ENCODE peak calls at places on chromosomes 6 and 20, in six cellular contexts. O is GM12891, I is adrenal gland, D is A549, J is body of pancreas, X is H54. A is an unnamed sample.
A peak's percentile ranks its signal among the peaks of the same experiment; 100 is the strongest.

GRCh38 chr6:148406579-148407371 is 64.1 kb downstream of the SASH1 start:
- DNase-seq in D (no peak), I (no peak), X (no peak), O (no peak), J (no peak), A (no peak)

GRCh38 chr6:70390067-70390466 is 23.2 kb upstream of the FAM135A start:
- DNase-seq in J (no peak), O (no peak), I (no peak), X (no peak), D (no peak), A (no peak)

GRCh38 chr6:168413856-168414255 is 27.1 kb upstream of the SMOC2 start:
- DNase-seq in O (no peak), D (no peak), X (no peak), I (no peak), J (no peak), A (no peak)

GRCh38 chr6:33840064-33840926 is 36.5 kb upstream of the MLN start:
- DNase-seq in I (peak; percentile 72), X (peak; percentile 96), O (peak; percentile 71), J (peak; percentile 66), D (peak; percentile 88), A (peak; percentile 85)

GRCh38 chr6:112044856-112045255 is 9.0 kb upstream of the CCN6 start:
- DNase-seq in D (no peak), O (no peak), I (peak; percentile 54), X (no peak), J (peak; percentile 33), A (no peak)

GRCh38 chr6:156852147-156852857 is 75.1 kb downstream of the ARID1B start:
- DNase-seq in J (no peak), D (no peak), X (no peak), I (no peak), O (no peak), A (no peak)

GRCh38 chr6:143111443-143111842 is 50.8 kb downstream of the AIG1 start:
- DNase-seq in J (no peak), D (no peak), O (no peak), I (no peak), X (no peak), A (no peak)

GRCh38 chr6:167124753-167125152 is 1.9 kb downstream of the CCR6 start:
- DNase-seq in D (no peak), X (no peak), I (no peak), J (no peak), O (no peak), A (no peak)

GRCh38 chr20:45792513-45793118 is 862 bp downstream of the DNTTIP1 start:
- DNase-seq in X (no peak), I (no peak), J (no peak), D (no peak), O (no peak), A (peak; percentile 42)

GRCh38 chr20:44069203-44069931 is 117.6 kb downstream of the JPH2 start:
- DNase-seq in J (no peak), X (no peak), O (peak; percentile 50), D (no peak), I (no peak), A (no peak)

GRCh38 chr6:42405025-42405424 is 46.7 kb downstream of the TRERF1 start:
- DNase-seq in X (peak; percentile 21), D (no peak), I (no peak), J (no peak), O (no peak), A (peak; percentile 14)

GRCh38 chr20:14481863-14482262 is 144.5 kb upstream of the FLRT3 start:
- DNase-seq in J (no peak), O (no peak), D (no peak), I (no peak), X (no peak), A (no peak)

DNA sequence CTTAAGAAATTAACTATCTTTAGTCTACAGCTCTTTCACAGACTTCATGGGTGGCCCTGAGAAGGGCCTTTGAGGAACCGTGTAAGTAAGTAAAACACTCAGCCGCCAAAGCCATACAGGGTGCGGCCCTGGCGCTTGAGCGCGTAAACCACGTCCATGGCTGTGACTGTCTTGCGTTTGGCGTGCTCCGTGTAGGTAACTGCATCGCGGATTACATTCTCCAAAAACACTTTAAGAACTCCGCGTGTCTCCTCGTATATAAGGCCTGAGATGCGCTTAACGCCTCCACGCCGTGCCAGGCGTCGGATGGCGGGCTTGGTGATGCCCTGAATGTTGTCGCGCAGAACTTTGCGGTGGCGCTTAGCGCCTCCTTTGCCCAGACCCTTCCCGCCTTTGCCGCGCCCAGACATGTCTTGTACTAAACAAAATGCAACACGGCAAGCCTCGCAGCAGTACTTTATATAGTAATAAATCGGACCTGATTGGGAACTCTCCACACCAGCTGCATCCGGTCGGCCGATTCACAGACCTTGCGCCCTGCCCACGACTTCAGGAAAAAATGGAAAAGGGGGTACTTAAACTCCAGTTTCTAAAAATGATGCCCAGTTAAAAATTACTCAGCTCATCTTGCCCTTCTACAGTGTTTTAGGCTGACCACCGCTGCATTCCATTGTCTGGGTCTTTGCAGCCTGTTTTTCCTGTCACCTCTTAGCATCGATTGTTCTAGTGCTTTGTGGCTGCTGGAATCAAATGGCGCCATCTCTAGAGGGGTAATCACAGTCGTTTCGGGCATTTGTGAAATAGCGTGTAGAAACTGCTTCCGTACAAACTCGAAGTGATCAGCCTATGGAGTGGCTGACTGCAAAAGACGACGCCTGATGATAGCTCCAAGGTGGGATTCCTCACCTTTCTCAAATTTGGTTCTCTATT is 38.8 kb downstream of the OR2B2 start:
- DNase-seq in J (peak; percentile 59), I (peak; percentile 51), D (no peak), X (no peak), O (no peak), A (peak; percentile 95)
- TF ChIP-seq POLR2A in J (no peak), I (peak; percentile 59), D (peak; percentile 65), X (peak; percentile 56), O (peak; percentile 92), A (peak; percentile 100)

GRCh38 chr20:62957136-62958117 is 4.9 kb downstream of the SLC17A9 start:
- DNase-seq in O (no peak), D (no peak), I (no peak), J (no peak), X (no peak), A (no peak)

GRCh38 chr20:62953839-62954703 is 1.6 kb downstream of the SLC17A9 start:
- DNase-seq in I (peak; percentile 78), D (no peak), O (peak; percentile 95), J (peak; percentile 69), X (no peak), A (peak; percentile 73)

GRCh38 chr20:62953167-62953838 is 794 bp downstream of the SLC17A9 start:
- DNase-seq in I (no peak), D (no peak), X (no peak), O (no peak), J (no peak), A (no peak)

GRCh38 chr20:62956387-62957135 is 4.1 kb downstream of the SLC17A9 start:
- DNase-seq in J (no peak), I (no peak), D (no peak), X (no peak), O (no peak), A (no peak)

DNA sequence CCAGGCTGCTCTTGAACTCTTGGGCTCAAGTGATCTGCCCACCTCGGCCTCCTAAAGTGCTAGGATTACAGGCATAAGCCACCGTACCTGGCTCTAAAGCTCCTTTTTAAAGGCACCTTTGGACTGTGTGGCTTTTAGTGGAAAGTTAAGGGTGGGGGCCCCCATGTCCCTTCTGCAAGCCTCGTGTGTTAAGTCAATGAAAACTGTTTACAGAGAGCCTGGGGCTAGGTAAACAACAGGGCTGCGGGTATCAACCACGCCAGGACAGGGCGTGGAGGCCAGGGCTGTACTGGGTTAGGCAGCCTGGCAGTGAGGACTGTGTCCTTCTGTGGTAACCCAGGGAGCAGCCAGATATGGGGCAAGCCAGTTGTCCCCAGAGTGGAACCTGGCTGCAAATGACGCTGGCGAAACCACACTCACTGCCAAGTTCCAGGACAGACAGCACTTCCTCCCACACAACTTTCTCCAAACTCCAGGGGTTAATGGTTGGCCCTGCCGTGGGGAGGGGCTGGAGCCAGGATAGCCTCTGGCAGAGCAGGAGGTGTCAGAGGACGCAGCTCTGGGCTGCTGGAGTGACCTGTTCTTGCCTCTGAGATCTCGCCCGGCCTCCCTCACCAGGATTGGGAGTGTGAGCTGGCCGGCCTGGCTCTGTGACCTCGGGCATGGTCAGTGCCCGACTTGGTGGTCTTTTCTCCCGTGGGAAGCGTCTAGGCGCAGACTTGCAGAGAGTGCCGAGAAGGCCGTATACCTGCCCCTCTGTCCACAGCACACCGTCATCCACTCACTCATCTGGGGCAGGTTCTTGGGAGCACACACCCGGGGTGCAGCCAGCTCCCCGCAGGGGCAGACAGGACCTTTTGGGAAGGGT is 3.2 kb downstream of the SLC17A9 start:
- DNase-seq in O (no peak), D (no peak), J (peak; percentile 40), X (no peak), I (no peak), A (no peak)
- TF ChIP-seq POLR2A in O (no peak), D (no peak), J (no peak), X (no peak), I (no peak), A (no peak)

GRCh38 chr6:169792306-169793015 is 41.0 kb downstream of the ERMARD start:
- DNase-seq in I (no peak), J (no peak), D (no peak), O (no peak), X (no peak), A (no peak)

GRCh38 chr6:169788809-169789145 is 37.4 kb downstream of the ERMARD start:
- DNase-seq in D (no peak), I (no peak), O (no peak), X (no peak), J (no peak), A (no peak)

GRCh38 chr6:169791721-169792131 is 40.3 kb downstream of the ERMARD start:
- DNase-seq in O (no peak), I (no peak), X (no peak), D (no peak), J (no peak), A (no peak)

GRCh38 chr6:169789146-169789943 is 37.9 kb downstream of the ERMARD start:
- DNase-seq in D (no peak), O (no peak), X (no peak), J (no peak), I (no peak), A (no peak)

GRCh38 chr6:169789944-169790927 is 38.8 kb downstream of the ERMARD start:
- DNase-seq in X (peak; percentile 67), O (peak; percentile 80), I (peak; percentile 72), D (peak; percentile 73), J (peak; percentile 68), A (peak; percentile 72)
- TF ChIP-seq POLR2A in X (peak; percentile 24), O (no peak), I (no peak), D (peak; percentile 10), J (no peak), A (no peak)

GRCh38 chr6:106974337-106974998 is at the start of gene CD24:
- DNase-seq in D (peak; percentile 36), O (no peak), J (peak; percentile 89), I (no peak), X (no peak), A (no peak)
- TF ChIP-seq POLR2A in D (peak; percentile 85), O (no peak), J (peak; percentile 89), I (peak; percentile 50), X (no peak), A (no peak)

DNA sequence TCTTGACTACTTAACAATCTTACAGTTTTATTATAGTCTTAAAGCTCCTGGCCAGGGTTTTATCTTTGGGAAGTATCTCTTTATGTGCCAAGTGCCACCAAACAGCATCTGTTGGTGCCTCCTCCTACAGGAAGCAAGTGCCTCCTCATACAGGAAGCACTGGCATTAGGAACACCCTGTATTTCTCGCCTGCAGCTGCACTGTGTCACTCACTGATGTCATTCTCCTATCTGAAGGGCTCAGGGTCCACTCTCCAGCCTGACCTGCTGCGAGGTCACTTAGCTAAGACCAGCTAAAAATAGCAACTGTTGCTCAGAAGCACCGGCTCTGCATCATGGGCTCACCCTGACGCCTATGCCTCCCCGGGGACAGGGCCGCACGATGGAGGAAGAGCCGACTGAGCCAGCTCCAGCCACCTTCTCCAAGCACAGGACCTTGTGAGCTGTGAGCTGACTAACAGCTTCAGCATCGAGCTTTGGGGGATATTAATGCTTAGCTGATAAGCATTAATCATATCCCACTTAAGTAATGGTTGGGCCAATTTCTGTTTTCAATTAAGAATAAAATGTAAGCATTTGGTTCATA is 66.3 kb upstream of the CD93 start:
- DNase-seq in J (peak; percentile 73), O (no peak), D (no peak), I (peak; percentile 85), X (no peak), A (peak; percentile 86)
- TF ChIP-seq POLR2A in J (no peak), O (no peak), D (no peak), I (no peak), X (no peak), A (no peak)

A was measured in erythroblast.